ENCODE peak calls at places on chromosomes 1 and 21, in eight cellular contexts. C is IMR-90, Z is A549, J is HCT116, L is K562, N is HepG2, Q is H1, T is GM12878. G is an unnamed sample.

GRCh38 chr1:29211086-29212030 is 19.4 kb downstream of the MECR start:
- DNase-seq in J (no peak), N (no peak), Q (no peak), L (no peak), C (no peak), Z (no peak), T (no peak), G (no peak)

GRCh38 chr1:99963041-99963795 is 6.6 kb upstream of the SLC35A3 start:
- DNase-seq in C (peak), T (no peak), J (no peak), N (no peak), Q (no peak), L (no peak), Z (no peak), G (no peak)

GRCh38 chr1:175075572-175076568 is 8.2 kb downstream of the TNN start:
- DNase-seq in L (no peak), Q (no peak), Z (no peak), J (no peak), C (peak), T (no peak), N (no peak), G (no peak)

GRCh38 chr1:46484783-46485490 is 4.7 kb upstream of the DMBX1 start:
- DNase-seq in C (no peak), Q (no peak), Z (no peak), N (no peak), L (peak), T (no peak), J (no peak), G (no peak)

GRCh38 chr1:25631750-25632495 is 15.3 kb downstream of the MAN1C1 start:
- DNase-seq in J (no peak), L (no peak), N (no peak), C (no peak), Z (no peak), Q (peak), T (no peak), G (no peak)

GRCh38 chr1:3066826-3067225 is 2.2 kb upstream of the PRDM16 start:
- DNase-seq in Z (no peak), J (no peak), L (no peak), T (no peak), C (no peak), N (no peak), Q (peak), G (peak)

GRCh38 chr1:218426343-218426657 is 81.2 kb downstream of the TGFB2 start:
- DNase-seq in Z (peak), N (peak), T (no peak), C (peak), L (no peak), Q (no peak), J (no peak), G (no peak)

GRCh38 chr1:30508651-30509050 is 214.7 kb downstream of the MATN1 start:
- DNase-seq in L (no peak), C (no peak), T (no peak), Z (no peak), Q (peak), N (no peak), J (no peak), G (no peak)

GRCh38 chr1:26119892-26120608 is 8.4 kb downstream of the PDIK1L start:
- DNase-seq in Z (no peak), T (no peak), Q (no peak), N (no peak), C (no peak), J (no peak), L (no peak), G (no peak)

GRCh38 chr21:38525454-38525853 is 27.2 kb upstream of the ERG start:
- DNase-seq in N (no peak), Z (no peak), T (no peak), L (no peak), C (no peak), J (no peak), Q (no peak), G (no peak)

GRCh38 chr1:201709564-201710295 is 119.2 kb upstream of the IPO9 start:
- DNase-seq in N (peak), Z (peak), Q (peak), J (peak), C (peak), T (no peak), L (peak), G (peak)

GRCh38 chr1:156768610-156769295 is 1.4 kb downstream of the PRCC start:
- DNase-seq in Q (no peak), N (no peak), L (no peak), T (no peak), C (no peak), J (no peak), Z (no peak), G (no peak)

GRCh38 chr1:154190550-154190949 is 1.4 kb downstream of the TPM3 start:
- DNase-seq in N (peak), Z (no peak), T (no peak), C (peak), Q (no peak), J (no peak), L (no peak), G (no peak)

GRCh38 chr21:16079830-16080229 is 350.0 kb downstream of the USP25 start:
- DNase-seq in C (peak), Q (no peak), J (no peak), L (no peak), T (no peak), N (peak), Z (no peak), G (no peak)

GRCh38 chr1:207291723-207292122 is 29.8 kb upstream of the CD55 start:
- DNase-seq in J (no peak), Z (no peak), L (no peak), T (no peak), Q (no peak), C (no peak), N (no peak), G (no peak)

GRCh38 chr21:38965910-38966504 is 160.3 kb downstream of the ETS2 start:
- DNase-seq in N (peak), J (no peak), Z (peak), T (no peak), C (peak), L (peak), Q (peak), G (peak)

GRCh38 chr1:232548651-232549050 is 81.3 kb downstream of the SIPA1L2 start:
- DNase-seq in J (no peak), N (no peak), Z (no peak), L (no peak), T (no peak), Q (no peak), C (no peak), G (no peak)

GRCh38 chr1:239547987-239548386 is 161.6 kb downstream of the CHRM3 start:
- DNase-seq in T (no peak), Z (no peak), C (no peak), Q (no peak), N (no peak), J (no peak), L (no peak), G (no peak)

GRCh38 chr1:165290143-165290542 is 66.4 kb downstream of the LMX1A start:
- DNase-seq in J (no peak), C (no peak), N (no peak), T (no peak), Z (no peak), Q (no peak), L (no peak), G (peak)

GRCh38 chr1:150762559-150762958 is 3.0 kb downstream of the CTSS start:
- DNase-seq in J (no peak), Z (no peak), L (no peak), T (no peak), Q (no peak), C (no peak), N (no peak), G (no peak)

GRCh38 chr1:165235777-165236285 is 120.7 kb downstream of the LMX1A start:
- DNase-seq in T (no peak), Q (peak), C (no peak), N (no peak), Z (no peak), L (no peak), J (no peak), G (peak)

GRCh38 chr21:34086887-34087306 is 13.5 kb downstream of the MRPS6 start:
- DNase-seq in L (peak), C (no peak), Z (no peak), T (no peak), J (no peak), Q (no peak), N (no peak), G (no peak)
- TF ChIP-seq RAD21 in L (no peak), C (no peak), Z (no peak), T (no peak), J (no peak), Q (no peak), N (no peak), G (no peak)

GRCh38 chr1:245679796-245680195 is 525.0 kb downstream of the KIF26B start:
- DNase-seq in Z (no peak), J (no peak), L (no peak), T (no peak), C (no peak), Q (no peak), N (no peak), G (no peak)
- TF ChIP-seq RAD21 in Z (no peak), J (no peak), L (no peak), T (no peak), C (no peak), Q (no peak), N (no peak), G (no peak)

GRCh38 chr1:203264052-203264501 is 34.6 kb upstream of the CHIT1 start:
- DNase-seq in C (no peak), N (no peak), T (no peak), Q (no peak), J (no peak), Z (no peak), L (no peak), G (no peak)

GRCh38 chr1:203265541-203265940 is 36.1 kb upstream of the CHIT1 start:
- DNase-seq in N (no peak), Q (no peak), J (no peak), Z (no peak), L (no peak), T (no peak), C (no peak), G (no peak)

GRCh38 chr1:203267912-203268311 is 37.4 kb upstream of the BTG2 start:
- DNase-seq in Z (no peak), T (no peak), Q (no peak), N (no peak), J (no peak), L (no peak), C (no peak), G (no peak)

GRCh38 chr1:203267347-203267846 is 37.9 kb upstream of the BTG2 start:
- DNase-seq in N (peak), L (peak), Z (peak), J (peak), T (no peak), Q (peak), C (peak), G (peak)

GRCh38 chr1:203263496-203263895 is 34.0 kb upstream of the CHIT1 start:
- DNase-seq in L (no peak), C (no peak), J (no peak), Z (no peak), N (no peak), Q (no peak), T (no peak), G (no peak)
- TF ChIP-seq RAD21 in L (no peak), C (no peak), J (no peak), Z (no peak), N (no peak), Q (no peak), T (no peak), G (no peak)

GRCh38 chr1:78297828-78298227 is 192.9 kb upstream of the PTGFR start:
- DNase-seq in J (no peak), L (no peak), C (no peak), Z (no peak), T (no peak), N (no peak), Q (no peak), G (no peak)
- TF ChIP-seq RAD21 in J (no peak), L (no peak), C (no peak), Z (no peak), T (no peak), N (no peak), Q (no peak), G (no peak)

DNA sequence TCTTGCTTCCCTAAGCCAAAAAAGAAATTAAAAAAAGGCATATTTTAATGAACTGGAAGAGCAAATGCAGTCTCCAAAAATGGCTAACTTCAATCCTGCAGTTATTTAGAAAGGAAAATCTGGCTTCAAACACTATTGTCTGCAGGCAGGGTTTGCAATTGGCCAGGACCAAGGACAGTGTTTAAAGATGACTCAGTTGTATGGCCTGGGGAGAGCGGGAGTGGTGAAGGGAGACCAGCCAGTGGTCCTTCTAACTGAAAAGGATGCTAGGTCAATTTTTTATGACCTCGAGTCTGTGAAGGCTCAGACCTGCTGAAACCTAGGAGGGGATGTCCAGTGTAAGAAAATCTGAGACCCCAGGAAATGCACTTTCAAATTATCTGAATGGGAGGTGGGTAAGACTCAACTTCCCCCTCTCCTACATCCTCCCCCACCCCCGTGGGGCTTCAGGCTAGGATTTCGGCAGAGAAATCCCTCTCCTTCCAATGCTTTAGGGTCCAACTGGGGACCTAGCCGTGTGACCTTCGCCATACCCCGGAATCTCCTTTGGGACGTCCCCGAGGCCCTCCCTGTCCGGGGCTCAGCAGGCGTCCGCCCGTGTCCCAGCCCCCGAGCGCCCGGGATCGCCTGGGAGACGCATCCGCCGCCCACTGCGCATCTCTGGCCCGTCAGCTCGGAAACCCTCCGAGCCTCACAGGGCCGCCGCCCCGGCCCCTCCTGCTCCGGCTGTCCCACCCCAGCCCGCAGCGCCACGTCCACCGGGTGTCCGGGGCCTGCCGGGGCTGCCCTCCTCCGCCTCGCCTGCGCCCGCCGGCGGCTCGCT is 587 bp upstream of the RIMKLA start:
- DNase-seq in N (peak), L (peak), C (peak), T (no peak), Q (peak), Z (peak), J (no peak), G (no peak)
- TF ChIP-seq RAD21 in N (no peak), L (no peak), C (no peak), T (no peak), Q (no peak), Z (no peak), J (no peak), G (no peak)

DNA sequence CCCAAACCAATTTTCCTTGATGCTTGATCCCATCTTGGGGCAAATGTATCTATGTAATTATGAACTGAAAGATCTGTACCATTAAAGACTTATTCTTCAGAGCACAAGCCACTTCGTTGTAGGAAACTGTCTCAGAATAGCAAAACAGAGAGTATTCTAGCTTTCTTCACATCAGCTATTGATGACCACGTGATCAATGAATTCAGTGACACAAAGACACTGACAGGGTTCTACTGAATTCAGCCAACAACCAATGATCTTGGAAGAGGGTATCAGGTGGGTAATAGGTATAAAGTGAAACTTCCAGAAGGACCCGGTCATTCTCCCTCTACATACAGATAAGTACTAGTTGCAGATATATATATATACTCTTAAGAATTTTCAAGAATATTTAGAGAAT is 33.8 kb upstream of the SERTAD4 start:
- DNase-seq in C (no peak), T (no peak), Z (no peak), Q (no peak), N (no peak), J (no peak), L (no peak), G (no peak)
- TF ChIP-seq RAD21 in C (no peak), T (no peak), Z (no peak), Q (no peak), N (no peak), J (no peak), L (no peak), G (no peak)

GRCh38 chr1:96683931-96684330 is 37.7 kb upstream of the PTBP2 start:
- DNase-seq in C (no peak), J (no peak), T (no peak), Q (no peak), Z (no peak), L (no peak), N (no peak), G (no peak)

GRCh38 chr1:96684737-96685136 is 36.8 kb upstream of the PTBP2 start:
- DNase-seq in N (no peak), Q (no peak), Z (no peak), T (no peak), J (no peak), L (no peak), C (no peak), G (no peak)

DNA sequence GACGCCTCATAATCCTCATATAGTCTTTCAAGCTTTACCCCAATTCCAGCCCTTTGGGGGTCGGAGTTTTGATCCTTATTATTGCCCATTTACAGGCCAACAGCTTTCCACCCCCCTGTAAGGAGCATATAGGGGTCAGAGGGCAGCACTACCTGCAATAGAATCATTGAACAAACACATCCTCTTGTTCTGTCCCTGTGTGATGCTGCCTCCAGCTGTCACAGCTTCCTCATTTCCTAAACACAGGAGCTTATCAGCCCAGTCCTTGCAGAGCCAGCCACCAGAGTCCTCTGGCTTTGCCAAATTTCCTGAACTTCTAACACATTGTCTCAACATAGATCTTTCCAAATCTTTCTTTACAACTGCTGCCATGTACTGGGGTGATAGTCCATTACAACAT is 32.8 kb upstream of the PTBP2 start:
- DNase-seq in J (no peak), Q (no peak), Z (no peak), C (no peak), N (peak), L (no peak), T (no peak), G (peak)
- TF ChIP-seq RAD21 in J (no peak), Q (peak), Z (no peak), C (no peak), N (peak), L (no peak), T (no peak), G (peak)

G was measured in SK-N-SH.